ENCODE peak calls at places on chromosome 7, in seven cellular contexts. P is A549, Q is GM12865, V is mesenchymal stem cell, O is RWPE2, U is stomach, L is AG04450. N is an unnamed sample.

GRCh38 chr7:106767073-106767472 is 98.0 kb upstream of the PIK3CG start:
- DNase-seq in P (no peak), Q (no peak), V (peak; percentile 76), O (no peak), U (no peak), L (no peak), N (peak; percentile 69)

GRCh38 chr7:86904949-86905834 is 154.3 kb downstream of the ELAPOR2 start:
- DNase-seq in P (peak; percentile 1), Q (peak; percentile 44), V (peak; percentile 46), O (no peak), U (no peak), L (no peak), N (peak; percentile 56)

GRCh38 chr7:33903770-33904679 is 1.3 kb upstream of the BMPER start:
- DNase-seq in P (peak; percentile 53), Q (no peak), V (peak; percentile 66), O (no peak), U (no peak), L (no peak), N (peak; percentile 41)

GRCh38 chr7:66629222-66629658 is 559 bp downstream of the KCTD7 start:
- DNase-seq in P (peak; percentile 36), Q (peak; percentile 24), V (no peak), O (no peak), U (peak; percentile 27), L (no peak), N (no peak)

GRCh38 chr7:33432825-33433224 is 303.5 kb downstream of the BBS9 start:
- DNase-seq in P (no peak), Q (no peak), V (no peak), O (no peak), U (no peak), L (no peak), N (no peak)

GRCh38 chr7:64872351-64872750 is 30.7 kb upstream of the ZNF273 start:
- DNase-seq in P (no peak), Q (no peak), V (no peak), O (no peak), U (peak; percentile 22), L (no peak), N (no peak)

GRCh38 chr7:66206116-66206908 is 1.2 kb downstream of the TPST1 start:
- DNase-seq in P (no peak), Q (no peak), V (no peak), O (no peak), U (no peak), L (no peak), N (no peak)

GRCh38 chr7:18468794-18469193 is 26.8 kb upstream of the HDAC9 start:
- DNase-seq in P (no peak), Q (no peak), V (no peak), O (no peak), U (no peak), L (no peak), N (no peak)

GRCh38 chr7:103071000-103071399 is 3.6 kb downstream of the FBXL13 start:
- DNase-seq in P (no peak), Q (no peak), V (no peak), O (no peak), U (no peak), L (no peak), N (no peak)

GRCh38 chr7:75624134-75624832 is 114.5 kb downstream of the HIP1 start:
- DNase-seq in P (no peak), Q (no peak), V (peak; percentile 89), O (no peak), U (peak; percentile 42), L (peak; percentile 26), N (peak; percentile 82)

GRCh38 chr7:27442446-27442845 is 199.8 kb downstream of the EVX1 start:
- DNase-seq in P (no peak), Q (no peak), V (no peak), O (no peak), U (no peak), L (no peak), N (peak; percentile 17)

GRCh38 chr7:152909683-152910544 is 150.4 kb downstream of the ACTR3B start:
- DNase-seq in P (no peak), Q (no peak), V (no peak), O (no peak), U (no peak), L (no peak), N (no peak)

GRCh38 chr7:104548861-104549260 is 220.5 kb downstream of the LHFPL3 start:
- DNase-seq in P (no peak), Q (no peak), V (no peak), O (no peak), U (no peak), L (no peak), N (no peak)

GRCh38 chr7:147438216-147438615 is 1152.3 kb upstream of the C7orf33 start:
- DNase-seq in P (no peak), Q (no peak), V (no peak), O (no peak), U (no peak), L (no peak), N (no peak)

GRCh38 chr7:22275574-22276150 is 81.3 kb downstream of the RAPGEF5 start:
- DNase-seq in P (no peak), Q (no peak), V (no peak), O (no peak), U (no peak), L (no peak), N (no peak)

GRCh38 chr7:25075459-25075858 is 49.6 kb downstream of the CYCS start:
- DNase-seq in P (no peak), Q (peak; percentile 25), V (no peak), O (no peak), U (no peak), L (no peak), N (no peak)

GRCh38 chr7:16028103-16028502 is 341.6 kb upstream of the MEOX2 start:
- DNase-seq in P (no peak), Q (no peak), V (peak; percentile 90), O (no peak), U (no peak), L (peak; percentile 82), N (peak; percentile 75)

GRCh38 chr7:94276046-94276445 is 118.6 kb upstream of the COL1A2 start:
- DNase-seq in P (no peak), Q (no peak), V (peak; percentile 35), O (no peak), U (no peak), L (no peak), N (no peak)

GRCh38 chr7:27560706-27561235 is 101.9 kb downstream of the HIBADH start:
- DNase-seq in P (no peak), Q (no peak), V (peak; percentile 70), O (no peak), U (no peak), L (peak; percentile 23), N (peak; percentile 84)

DNA sequence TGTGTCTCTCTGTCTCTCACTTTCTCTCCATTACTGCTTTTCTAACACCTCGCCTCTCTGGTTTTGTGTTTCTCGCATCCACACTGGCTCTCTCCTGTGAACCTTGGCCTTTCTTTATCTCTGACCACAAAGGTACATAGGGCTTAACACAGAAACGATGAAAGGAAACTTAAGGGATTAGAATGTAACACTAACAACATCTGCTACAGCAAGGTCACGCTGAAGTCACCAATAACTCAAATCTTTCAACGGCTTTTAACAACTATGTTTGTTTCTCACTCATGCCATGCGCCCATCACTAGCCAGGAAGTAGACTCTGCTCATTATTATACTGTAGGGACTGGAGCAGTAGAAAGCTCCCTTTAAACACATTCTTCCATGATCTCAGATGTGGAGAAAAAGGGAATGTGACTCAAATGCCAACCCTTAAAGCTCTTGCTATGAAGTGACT is 9.3 kb upstream of the OR6V1 start:
- DNase-seq in P (no peak), Q (peak; percentile 3), V (no peak), O (no peak), U (no peak), L (no peak), N (peak; percentile 5)
- H3K4me3 ChIP-seq in P (no peak overlapping the region), Q (no peak overlapping the region), V (no peak overlapping the region), O (no peak overlapping the region), U (no peak overlapping the region), L (no peak overlapping the region), N (no peak overlapping the region)

GRCh38 chr7:100154651-100155491 is 3.7 kb downstream of the TRAPPC14 start:
- DNase-seq in P (no peak), Q (no peak), V (no peak), O (no peak), U (no peak), L (no peak), N (no peak)

GRCh38 chr7:100157069-100157333 is 1.5 kb downstream of the TRAPPC14 start:
- DNase-seq in P (no peak), Q (no peak), V (no peak), O (no peak), U (no peak), L (no peak), N (no peak)

GRCh38 chr7:100155553-100156317 is 2.8 kb downstream of the TRAPPC14 start:
- DNase-seq in P (no peak), Q (no peak), V (no peak), O (no peak), U (no peak), L (no peak), N (no peak)

GRCh38 chr7:100157334-100158228 is 942 bp downstream of the TRAPPC14 start:
- DNase-seq in P (no peak), Q (no peak), V (peak; percentile 82), O (no peak), U (no peak), L (no peak), N (peak; percentile 60)

DNA sequence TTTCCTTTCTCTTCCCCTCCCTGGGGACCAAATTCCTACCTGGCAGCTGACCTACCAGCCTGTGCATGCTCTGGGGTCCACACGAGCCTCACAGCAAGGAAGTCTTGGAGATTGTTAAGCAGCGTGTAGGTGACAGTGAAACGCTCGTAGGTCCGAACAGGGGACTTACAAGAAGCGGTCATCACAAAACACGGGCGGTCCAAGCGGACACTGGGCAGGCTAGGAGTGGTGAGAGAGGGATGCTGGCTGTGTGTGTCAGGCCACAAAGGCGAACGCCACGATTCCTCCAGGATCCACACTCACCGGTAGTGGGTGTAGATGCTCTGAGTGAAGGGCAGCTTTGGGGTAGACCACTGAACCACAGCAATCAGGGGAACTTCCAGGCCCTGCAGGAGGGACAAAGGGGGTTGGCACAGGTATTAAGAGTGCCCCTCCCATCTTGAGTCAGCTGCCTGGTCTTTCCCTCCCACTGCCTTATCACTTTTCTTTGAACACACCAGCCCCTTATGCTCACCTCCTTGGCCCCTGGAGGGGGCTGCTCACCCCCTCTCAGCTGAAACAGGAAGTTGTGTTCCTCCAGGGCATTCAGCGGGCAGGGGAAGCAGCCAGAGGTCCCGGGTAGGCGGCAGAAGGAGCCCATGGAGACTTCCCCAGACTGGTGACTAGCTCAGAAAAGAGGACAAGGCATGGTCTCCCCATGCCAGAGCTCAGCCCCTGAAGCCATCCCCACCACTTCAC is 2.0 kb downstream of the TRAPPC14 start:
- DNase-seq in P (no peak), Q (peak; percentile 44), V (no peak), O (no peak), U (no peak), L (no peak), N (no peak)
- H3K4me3 ChIP-seq in P (peak overlapping the region; percentile 90), Q (peak overlapping the region; percentile 78), V (peak overlapping the region; percentile 81), O (no peak overlapping the region), U (peak overlapping the region; percentile 86), L (peak overlapping the region; percentile 29), N (no peak overlapping the region)

DNA sequence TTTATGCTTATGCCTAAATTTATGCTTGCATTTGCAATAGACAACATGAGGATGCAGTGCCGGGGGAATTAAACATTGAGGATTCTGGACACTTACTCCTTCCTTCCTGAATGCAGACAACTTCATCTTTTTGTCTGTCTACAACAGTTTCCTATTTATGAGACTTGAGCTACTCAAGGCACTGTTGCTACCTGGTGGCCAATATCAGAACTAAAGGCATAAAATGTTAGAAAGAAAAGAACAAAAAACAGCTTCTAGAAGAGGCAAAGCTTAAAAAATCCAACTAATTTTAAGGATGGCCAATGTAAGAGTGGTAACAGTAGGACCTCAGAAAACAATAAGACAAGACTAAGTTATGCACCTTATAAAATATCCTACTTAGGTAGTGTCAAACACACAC is 144.5 kb upstream of the PTN start:
- DNase-seq in P (no peak), Q (no peak), V (peak; percentile 15), O (no peak), U (no peak), L (no peak), N (peak; percentile 47)
- H3K4me3 ChIP-seq in P (no peak overlapping the region), Q (no peak overlapping the region), V (no peak overlapping the region), O (no peak overlapping the region), U (no peak overlapping the region), L (no peak overlapping the region), N (no peak overlapping the region)

GRCh38 chr7:54541941-54542618 is at the start of gene VSTM2A:
- DNase-seq in P (no peak), Q (no peak), V (no peak), O (no peak), U (no peak), L (no peak), N (no peak)
- H3K4me3 ChIP-seq in P (peak within 1 kb of the TSS; percentile 29), Q (no peak within 1 kb of the TSS), V (no peak within 1 kb of the TSS), O (no peak within 1 kb of the TSS), U (peak within 1 kb of the TSS; percentile 32), L (no peak within 1 kb of the TSS), N (no peak within 1 kb of the TSS)